ENCODE peak calls at places on chromosomes 11 and 22, in four cellular contexts. F is naive thymus-derived CD8-positive, alpha-beta T cell; W is breast epithelium; A is stimulated activated CD8-positive, alpha-beta memory T cell treated with anti-CD3 and anti-CD28 coated beads, Interleukin-4, amount 100 ng/mL, for 1 hour. E is an unnamed sample.

GRCh38 chr11:128518493-128519207 is 68.7 kb downstream of the ETS1 start:
- DNase-seq in F (no peak), W (no peak), A (no peak), E (no peak)

GRCh38 chr22:41782316-41782715 is 18.2 kb upstream of the CCDC134 start:
- DNase-seq in F (no peak), W (no peak), A (no peak), E (no peak)

GRCh38 chr22:38258895-38259294 is 13.9 kb downstream of the TMEM184B start:
- DNase-seq in F (no peak), W (no peak), A (no peak), E (no peak)

GRCh38 chr11:85307381-85307780 is 319.8 kb downstream of the DLG2 start:
- DNase-seq in F (no peak), W (no peak), A (no peak), E (no peak)

GRCh38 chr11:66718320-66718971 is 10.6 kb downstream of the SPTBN2 start:
- DNase-seq in F (no peak), W (peak; percentile 69), A (no peak), E (no peak)

GRCh38 chr11:46588915-46589314 is 4.9 kb downstream of the AMBRA1 start:
- DNase-seq in F (no peak), W (no peak), A (no peak), E (no peak)

GRCh38 chr22:45329536-45329936 is 19.8 kb downstream of the FAM118A start:
- DNase-seq in F (no peak), W (peak; percentile 60), A (no peak), E (no peak)

GRCh38 chr22:31637938-31638618 is 23.9 kb downstream of the PISD start:
- DNase-seq in F (peak; percentile 47), W (no peak), A (no peak), E (no peak)

GRCh38 chr11:85889676-85890579 is 34.7 kb downstream of the CCDC83 start:
- DNase-seq in F (no peak), W (no peak), A (no peak), E (no peak)

GRCh38 chr11:19589567-19590260 is 122.9 kb upstream of the NAV2 start:
- DNase-seq in F (no peak), W (no peak), A (no peak), E (no peak)

GRCh38 chr11:99015634-99016454 is 4.9 kb upstream of the CNTN5 start:
- DNase-seq in F (no peak), W (no peak), A (no peak), E (no peak)

GRCh38 chr22:35577799-35578659 is 37.4 kb downstream of the RASD2 start:
- DNase-seq in F (no peak), W (no peak), A (no peak), E (no peak)

E was measured in T follicular helper cell.